ENCODE peak calls at places on chromosomes 7 and 10, in ten cellular contexts. W, G, R, K, O, S, F, A, T and Q are unnamed samples.

GRCh38 chr10:124597677-124598165 is 136.1 kb downstream of the LHPP start:
- DNase-seq in A (no peak), G (no peak), K (no peak), S (no peak), R (no peak), T (no peak), F (no peak), O (no peak), W (no peak), Q (no peak)

GRCh38 chr7:79806161-79806734 is 328.4 kb upstream of the GNAI1 start:
- DNase-seq in O (no peak), W (peak), S (no peak), R (no peak), T (no peak), G (no peak), F (peak), A (peak), K (no peak), Q (no peak)

GRCh38 chr10:43220971-43221418 is 45.9 kb downstream of the RASGEF1A start:
- DNase-seq in G (no peak), F (no peak), S (no peak), R (no peak), A (no peak), O (no peak), T (no peak), K (no peak), W (no peak), Q (no peak)

GRCh38 chr10:95225136-95225535 is 31.1 kb downstream of the ACSM6 start:
- DNase-seq in S (no peak), G (no peak), A (peak), R (no peak), T (no peak), F (no peak), K (no peak), W (no peak), O (no peak), Q (no peak)

GRCh38 chr7:95501261-95501816 is 15.6 kb downstream of the ASB4 start:
- DNase-seq in F (peak), W (no peak), S (no peak), G (no peak), K (no peak), R (no peak), T (no peak), O (no peak), A (peak), Q (no peak)

GRCh38 chr10:1127629-1128028 is 71.4 kb downstream of the WDR37 start:
- DNase-seq in O (no peak), K (no peak), G (no peak), W (peak), A (no peak), S (no peak), T (no peak), F (no peak), R (no peak), Q (no peak)

GRCh38 chr10:30188101-30188500 is 128.7 kb upstream of the JCAD start:
- DNase-seq in R (peak), T (no peak), K (no peak), F (peak), A (no peak), S (no peak), G (no peak), W (no peak), O (no peak), Q (no peak)

GRCh38 chr10:28922127-28922526 is 244.8 kb downstream of the BAMBI start:
- DNase-seq in K (no peak), R (no peak), G (no peak), F (peak), T (no peak), O (no peak), A (no peak), S (no peak), W (no peak), Q (peak)

GRCh38 chr7:77320161-77320560 is 96.0 kb downstream of the GSAP start:
- DNase-seq in R (no peak), A (no peak), O (no peak), S (no peak), F (no peak), G (no peak), W (no peak), K (no peak), T (no peak), Q (no peak)

GRCh38 chr7:143185551-143185950 is 2.3 kb downstream of the TAS2R39 start:
- DNase-seq in F (no peak), T (no peak), G (no peak), R (no peak), W (no peak), S (no peak), A (no peak), O (no peak), K (no peak), Q (no peak)

GRCh38 chr7:81618400-81619014 is 151.3 kb downstream of the HGF start:
- DNase-seq in F (peak), R (no peak), G (no peak), K (no peak), W (no peak), O (no peak), A (peak), T (no peak), S (no peak), Q (no peak)

GRCh38 chr10:16904619-16905018 is 87.4 kb upstream of the RSU1 start:
- DNase-seq in T (no peak), O (no peak), W (no peak), A (peak), F (peak), S (no peak), R (no peak), K (peak), G (no peak), Q (no peak)

GRCh38 chr7:44463169-44463808 is 27.2 kb downstream of the NUDCD3 start:
- DNase-seq in S (no peak), F (peak), T (no peak), R (no peak), G (no peak), K (no peak), W (peak), O (no peak), A (no peak), Q (no peak)

GRCh38 chr10:74839708-74840107 is 13.3 kb downstream of the KAT6B start:
- DNase-seq in S (no peak), F (no peak), A (no peak), T (no peak), G (no peak), R (no peak), O (no peak), W (no peak), K (no peak), Q (no peak)